ENCODE peak calls at places on chromosomes 7 and 10, in nine cellular contexts. G is tibial nerve; F is NCI-H82; E is cardiac muscle cell; B is stimulated activated CD4-positive, alpha-beta T cell treated with anti-CD3 and anti-CD28 coated beads, TNF-alpha, amount 100 ng/mL, for 1 hour; Z is fibroblast of lung; A is heart left ventricle; H is right lobe of liver; U is activated T-helper 1 cell treated with Interleukin-2 at 50 U/mL for 16 hours. Y is an unnamed sample.

GRCh38 chr10:115706482-115707076 is 566.4 kb downstream of the GFRA1 start:
- DNase-seq in G (no peak), F (peak; percentile 49), E (peak; percentile 37), B (no peak), Z (peak; percentile 20), A (no peak), H (no peak), U (no peak), Y (peak; percentile 35)

GRCh38 chr7:1813394-1814088 is 143.5 kb downstream of the ELFN1 start:
- DNase-seq in G (no peak), F (peak; percentile 51), E (no peak), B (no peak), Z (no peak), A (no peak), H (no peak), U (no peak), Y (no peak)

GRCh38 chr7:139583826-139584553 is 60.5 kb downstream of the CLEC2L start:
- DNase-seq in G (no peak), F (no peak), E (no peak), B (no peak), Z (no peak), A (no peak), H (no peak), U (no peak), Y (no peak)

GRCh38 chr7:96558530-96558929 is 151.1 kb downstream of the SEM1 start:
- DNase-seq in G (no peak), F (no peak), E (no peak), B (no peak), Z (no peak), A (no peak), H (no peak), U (no peak), Y (peak; percentile 68)

GRCh38 chr10:79246209-79246581 is 101.1 kb upstream of the PPIF start:
- DNase-seq in G (peak; percentile 33), F (no peak), E (no peak), B (no peak), Z (peak; percentile 27), A (peak; percentile 92), H (peak; percentile 88), U (no peak), Y (no peak)

GRCh38 chr7:138825049-138825721 is 27.2 kb upstream of the ATP6V0A4 start:
- DNase-seq in G (no peak), F (no peak), E (no peak), B (no peak), Z (no peak), A (no peak), H (no peak), U (no peak), Y (no peak)

GRCh38 chr10:31143331-31143935 is 111.8 kb upstream of the ZNF438 start:
- DNase-seq in G (no peak), F (no peak), E (no peak), B (no peak), Z (peak; percentile 64), A (no peak), H (no peak), U (no peak), Y (no peak)

GRCh38 chr10:107689318-107689717 is 524.8 kb upstream of the SORCS1 start:
- DNase-seq in G (no peak), F (no peak), E (no peak), B (no peak), Z (no peak), A (no peak), H (no peak), U (no peak), Y (no peak)

GRCh38 chr10:125006921-125007391 is 65.0 kb downstream of the ZRANB1 start:
- DNase-seq in G (no peak), F (no peak), E (peak; percentile 31), B (no peak), Z (no peak), A (no peak), H (peak; percentile 46), U (no peak), Y (no peak)

GRCh38 chr7:152158801-152159587 is 133.5 kb downstream of the GALNT11 start:
- DNase-seq in G (no peak), F (no peak), E (no peak), B (no peak), Z (no peak), A (no peak), H (no peak), U (no peak), Y (no peak)

GRCh38 chr7:107989618-107990373 is 13.2 kb downstream of the LAMB1 start:
- DNase-seq in G (no peak), F (no peak), E (peak; percentile 80), B (no peak), Z (peak; percentile 67), A (no peak), H (no peak), U (no peak), Y (no peak)

GRCh38 chr7:74544706-74545469 is 91.2 kb downstream of the GTF2IRD1 start:
- DNase-seq in G (no peak), F (peak; percentile 87), E (peak; percentile 67), B (no peak), Z (peak; percentile 36), A (no peak), H (no peak), U (no peak), Y (peak; percentile 79)

GRCh38 chr10:6918305-6918704 is 338.2 kb upstream of the PRKCQ start:
- DNase-seq in G (no peak), F (peak; percentile 7), E (peak; percentile 6), B (peak; percentile 18), Z (no peak), A (peak; percentile 31), H (no peak), U (peak; percentile 14), Y (no peak)

GRCh38 chr7:135224027-135224426 is 9.6 kb upstream of the STRA8 start:
- DNase-seq in G (no peak), F (no peak), E (no peak), B (no peak), Z (no peak), A (no peak), H (no peak), U (no peak), Y (no peak)

GRCh38 chr10:89073719-89074118 is 83.1 kb downstream of the FAS start:
- DNase-seq in G (no peak), F (no peak), E (peak; percentile 65), B (no peak), Z (peak; percentile 31), A (no peak), H (no peak), U (no peak), Y (no peak)

GRCh38 chr10:88810196-88810961 is 7.8 kb downstream of the LIPM start:
- DNase-seq in G (no peak), F (peak; percentile 70), E (peak; percentile 82), B (no peak), Z (peak; percentile 69), A (no peak), H (no peak), U (no peak), Y (peak; percentile 79)

GRCh38 chr7:115679976-115680375 is 350.6 kb downstream of the TFEC start:
- DNase-seq in G (no peak), F (peak; percentile 68), E (peak; percentile 73), B (no peak), Z (peak; percentile 44), A (no peak), H (no peak), U (no peak), Y (peak; percentile 61)

GRCh38 chr7:151168022-151168786 is 710 bp upstream of the GBX1 start:
- DNase-seq in G (no peak), F (peak; percentile 63), E (no peak), B (peak; percentile 24), Z (no peak), A (no peak), H (no peak), U (peak; percentile 45), Y (peak; percentile 32)

GRCh38 chr7:29102554-29103151 is 43.7 kb downstream of the CPVL start:
- DNase-seq in G (peak; percentile 44), F (peak; percentile 72), E (peak; percentile 92), B (peak; percentile 3), Z (peak; percentile 55), A (peak; percentile 51), H (peak; percentile 61), U (no peak), Y (peak; percentile 70)

GRCh38 chr7:45241339-45242109 is 83.9 kb downstream of the RAMP3 start:
- DNase-seq in G (no peak), F (no peak), E (no peak), B (no peak), Z (no peak), A (peak; percentile 71), H (no peak), U (no peak), Y (peak; percentile 34)

GRCh38 chr10:944034-944831 is 12.7 kb upstream of the LARP4B start:
- DNase-seq in G (no peak), F (no peak), E (peak; percentile 26), B (no peak), Z (peak; percentile 21), A (peak; percentile 73), H (peak; percentile 67), U (no peak), Y (no peak)

GRCh38 chr7:116777613-116778380 is 84.6 kb upstream of the CAPZA2 start:
- DNase-seq in G (no peak), F (no peak), E (peak; percentile 41), B (no peak), Z (peak; percentile 83), A (no peak), H (no peak), U (no peak), Y (peak; percentile 90)

GRCh38 chr10:87546971-87547413 is 42.3 kb downstream of the MINPP1 start:
- DNase-seq in G (no peak), F (no peak), E (peak; percentile 58), B (no peak), Z (peak; percentile 20), A (no peak), H (no peak), U (no peak), Y (peak; percentile 76)

GRCh38 chr10:101782811-101783735 is at the start of gene NPM3:
- DNase-seq in G (peak; percentile 65), F (peak; percentile 91), E (peak; percentile 78), B (peak; percentile 52), Z (peak; percentile 73), A (peak; percentile 85), H (peak; percentile 82), U (peak; percentile 60), Y (peak; percentile 64)

GRCh38 chr10:129102906-129103693 is 363.9 kb upstream of the MGMT start:
- DNase-seq in G (no peak), F (no peak), E (peak; percentile 51), B (no peak), Z (no peak), A (no peak), H (no peak), U (no peak), Y (no peak)

GRCh38 chr10:6052247-6053221 is 9.6 kb downstream of the IL2RA start:
- DNase-seq in G (no peak), F (no peak), E (no peak), B (peak; percentile 60), Z (no peak), A (no peak), H (no peak), U (peak; percentile 63), Y (peak; percentile 20)

GRCh38 chr10:21402606-21403083 is 122.8 kb downstream of the SKIDA1 start:
- DNase-seq in G (no peak), F (no peak), E (peak; percentile 79), B (no peak), Z (peak; percentile 56), A (no peak), H (no peak), U (no peak), Y (peak; percentile 59)

GRCh38 chr10:79180619-79181221 is 112.0 kb downstream of the ZMIZ1 start:
- DNase-seq in G (no peak), F (no peak), E (no peak), B (no peak), Z (no peak), A (no peak), H (no peak), U (no peak), Y (no peak)

GRCh38 chr7:154484406-154484805 is 432.2 kb downstream of the DPP6 start:
- DNase-seq in G (no peak), F (no peak), E (no peak), B (no peak), Z (no peak), A (no peak), H (no peak), U (no peak), Y (no peak)

GRCh38 chr7:156680281-156680680 is 39.7 kb downstream of the RNF32 start:
- DNase-seq in G (no peak), F (no peak), E (peak; percentile 6), B (no peak), Z (peak; percentile 78), A (no peak), H (no peak), U (no peak), Y (no peak)

GRCh38 chr10:47230482-47230881 is 69.5 kb upstream of the GDF10 start:
- DNase-seq in G (no peak), F (no peak), E (no peak), B (no peak), Z (no peak), A (no peak), H (no peak), U (no peak), Y (no peak)

Y was measured in PC-3.